ENCODE peak calls at places on chromosomes 13 and 19, in six cellular contexts. X, S, L, P, K and A are unnamed samples.

GRCh38 chr13:21568854-21569253 is 35.1 kb downstream of the MICU2 start:
- DNase-seq in X (no peak), P (no peak), L (no peak), K (no peak), S (no peak), A (no peak)

GRCh38 chr13:112726018-112726767 is 36.4 kb downstream of the ATP11A start:
- DNase-seq in K (no peak), S (no peak), L (no peak), X (no peak), P (no peak), A (no peak)

GRCh38 chr13:22836475-22836874 is 344.3 kb upstream of the SGCG start:
- DNase-seq in K (no peak), X (no peak), P (no peak), S (no peak), L (no peak), A (no peak)

GRCh38 chr19:38229585-38230073 is 5.6 kb upstream of the DPF1 start:
- DNase-seq in S (peak), P (peak), K (no peak), L (peak), X (no peak), A (peak)

GRCh38 chr13:39915418-39915817 is 260.0 kb downstream of the COG6 start:
- DNase-seq in L (peak), P (no peak), S (no peak), X (no peak), K (no peak), A (peak)

GRCh38 chr13:97914537-97914936 is 38.9 kb upstream of the IPO5 start:
- DNase-seq in K (no peak), X (no peak), S (peak), P (no peak), L (peak), A (peak)

GRCh38 chr13:31045621-31046081 is 113.2 kb downstream of the TEX26 start:
- DNase-seq in P (peak), K (peak), S (peak), L (peak), X (peak), A (peak)

GRCh38 chr19:34089566-34089965 is 82.7 kb upstream of the LSM14A start:
- DNase-seq in X (no peak), L (no peak), S (no peak), K (no peak), P (no peak), A (no peak)

GRCh38 chr13:49633687-49634086 is 5.4 kb downstream of the ARL11 start:
- DNase-seq in S (no peak), X (no peak), K (no peak), P (no peak), L (peak), A (no peak)

GRCh38 chr13:70362820-70363219 is 254.6 kb upstream of the KLHL1 start:
- DNase-seq in K (no peak), S (no peak), P (no peak), L (no peak), X (no peak), A (no peak)

GRCh38 chr13:33639640-33640080 is 178.3 kb upstream of the RFC3 start:
- DNase-seq in X (no peak), S (no peak), L (no peak), K (no peak), P (no peak), A (no peak)

GRCh38 chr19:11064831-11065303 is 24.4 kb upstream of the LDLR start:
- DNase-seq in P (peak), K (no peak), S (peak), L (peak), X (no peak), A (peak)

GRCh38 chr19:4640247-4641000 is 1.1 kb downstream of the TNFAIP8L1 start:
- DNase-seq in K (no peak), S (no peak), L (no peak), P (no peak), X (no peak), A (no peak)

GRCh38 chr19:18440421-18440877 is 2.5 kb upstream of the ISYNA1 start:
- DNase-seq in X (no peak), S (no peak), L (no peak), P (no peak), K (no peak), A (no peak)

GRCh38 chr13:73754727-73755292 is 379.4 kb downstream of the KLF12 start:
- DNase-seq in K (peak), L (peak), P (peak), S (peak), X (peak), A (peak)

GRCh38 chr19:32878988-32879387 is 9.4 kb upstream of the SLC7A9 start:
- DNase-seq in L (no peak), S (no peak), P (no peak), K (no peak), X (no peak), A (no peak)

GRCh38 chr19:50358483-50359431 is 6.7 kb downstream of the NAPSA start:
- DNase-seq in S (peak), K (no peak), X (no peak), L (peak), P (peak), A (peak)

GRCh38 chr13:98334620-98335205 is 157.6 kb upstream of the RNF113B start:
- DNase-seq in L (no peak), X (no peak), P (no peak), K (no peak), S (no peak), A (no peak)

GRCh38 chr13:52048516-52048915 is 24.0 kb downstream of the UTP14C start:
- DNase-seq in X (no peak), K (no peak), S (peak), P (peak), L (peak), A (peak)

GRCh38 chr19:2081873-2082810 is 14.0 kb downstream of the MOB3A start:
- DNase-seq in X (no peak), K (no peak), S (no peak), P (no peak), L (no peak), A (no peak)

GRCh38 chr19:46254776-46255175 is 25.2 kb downstream of the IGFL1 start:
- DNase-seq in X (no peak), P (no peak), S (no peak), L (no peak), K (no peak), A (no peak)

GRCh38 chr13:110509971-110510786 is 51.3 kb downstream of the RAB20 start:
- DNase-seq in X (no peak), K (no peak), L (no peak), P (no peak), S (no peak), A (no peak)

GRCh38 chr13:49354719-49355118 is 89.1 kb downstream of the CAB39L start:
- DNase-seq in P (no peak), L (peak), S (peak), X (no peak), K (no peak), A (no peak)

GRCh38 chr13:30154931-30155330 is 152.4 kb downstream of the KATNAL1 start:
- DNase-seq in X (no peak), P (no peak), K (no peak), L (no peak), S (no peak), A (no peak)

GRCh38 chr19:7211191-7211988 is 82.8 kb downstream of the INSR start:
- DNase-seq in X (no peak), K (no peak), P (no peak), S (peak), L (peak), A (no peak)

GRCh38 chr19:57830071-57830602 is at the start of gene ZNF587B:
- DNase-seq in P (peak), K (peak), X (no peak), L (peak), S (peak), A (peak)

GRCh38 chr13:23570099-23570926 is at the start of gene TNFRSF19:
- DNase-seq in S (peak), L (peak), X (no peak), P (peak), K (peak), A (peak)

GRCh38 chr13:24149306-24150032 is 11.1 kb upstream of the SPATA13 start:
- DNase-seq in L (peak), K (no peak), S (peak), P (peak), X (no peak), A (peak)

GRCh38 chr19:51094696-51095279 is 12.1 kb upstream of the KLK14 start:
- DNase-seq in X (no peak), S (no peak), P (no peak), L (peak), K (no peak), A (no peak)

GRCh38 chr13:29684441-29684840 is 89.0 kb upstream of the SLC7A1 start:
- DNase-seq in K (no peak), X (no peak), P (no peak), S (peak), L (peak), A (peak)

GRCh38 chr13:79075703-79076102 is 330.4 kb downstream of the RBM26 start:
- DNase-seq in K (no peak), L (no peak), X (no peak), S (no peak), P (no peak), A (no peak)

GRCh38 chr19:1856698-1857603 is 6.4 kb downstream of the KLF16 start:
- DNase-seq in K (peak), X (no peak), P (peak), S (peak), L (peak), A (peak)

GRCh38 chr13:76992548-76993001 is 694 bp downstream of the CLN5 start:
- DNase-seq in P (peak), X (no peak), K (peak), S (peak), L (peak), A (peak)

GRCh38 chr19:17125052-17125727 is 49.6 kb downstream of the MYO9B start:
- DNase-seq in S (peak), L (no peak), X (no peak), K (no peak), P (peak), A (no peak)
- H3K4me3 ChIP-seq in S (no peak), L (no peak), X (no peak), K (no peak), P (no peak), A (no peak)

GRCh38 chr19:15075801-15076200 is 6.2 kb upstream of the OR1I1 start:
- DNase-seq in K (no peak), X (no peak), L (no peak), S (no peak), P (no peak), A (no peak)

GRCh38 chr19:15074371-15074770 is 7.6 kb upstream of the OR1I1 start:
- DNase-seq in X (no peak), S (no peak), P (no peak), K (no peak), L (no peak), A (no peak)

GRCh38 chr19:15072930-15073647 is 8.9 kb upstream of the OR1I1 start:
- DNase-seq in L (peak), S (no peak), X (no peak), P (no peak), K (no peak), A (no peak)
- TF ChIP-seq CTCF in L (no peak), S (no peak), X (peak), P (no peak), K (no peak), A (no peak)

GRCh38 chr13:108005231-108005630 is 210.1 kb downstream of the LIG4 start:
- DNase-seq in X (no peak), S (no peak), L (no peak), K (no peak), P (no peak), A (no peak)

GRCh38 chr13:108000998-108001397 is 214.3 kb downstream of the LIG4 start:
- DNase-seq in K (no peak), S (no peak), P (no peak), L (no peak), X (no peak), A (no peak)

GRCh38 chr13:107999751-108000150 is 215.6 kb downstream of the LIG4 start:
- DNase-seq in K (no peak), P (no peak), X (no peak), S (no peak), L (no peak), A (no peak)

GRCh38 chr13:108006619-108007018 is 208.7 kb downstream of the LIG4 start:
- DNase-seq in S (no peak), K (no peak), L (no peak), X (no peak), P (no peak), A (no peak)

DNA sequence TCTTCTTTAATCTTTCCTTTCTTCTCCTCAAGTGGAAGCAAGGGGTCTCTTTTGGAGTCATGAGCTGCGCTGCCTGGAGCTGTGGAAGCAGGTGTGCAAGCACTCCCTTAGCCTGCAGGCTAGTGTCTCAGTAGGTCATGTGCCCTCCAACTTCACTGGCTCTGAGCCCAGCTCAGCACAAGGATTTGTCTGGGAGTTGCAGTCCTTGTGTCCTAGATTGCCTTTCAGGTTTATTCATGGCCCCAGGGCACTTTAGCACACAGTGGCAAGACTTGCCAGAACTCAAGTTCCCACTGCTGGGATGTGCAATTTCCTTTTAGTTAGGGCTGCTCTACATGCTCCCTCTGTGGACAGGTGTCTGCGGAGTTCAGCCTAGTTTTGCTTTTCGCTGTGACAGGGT is 211.7 kb downstream of the LIG4 start:
- DNase-seq in X (no peak), L (no peak), P (no peak), S (no peak), K (no peak), A (no peak)
- H3K4me3 ChIP-seq in X (no peak), L (no peak), P (no peak), S (no peak), K (no peak), A (no peak)

GRCh38 chr19:13226983-13227382 is 76.8 kb downstream of the IER2 start:
- DNase-seq in X (no peak), P (no peak), S (no peak), L (no peak), K (no peak), A (no peak)

GRCh38 chr19:13231663-13232062 is 81.5 kb downstream of the IER2 start:
- DNase-seq in S (peak), X (no peak), K (no peak), P (no peak), L (no peak), A (no peak)

GRCh38 chr19:13225973-13226865 is 76.0 kb downstream of the IER2 start:
- DNase-seq in L (no peak), S (no peak), P (no peak), K (no peak), X (no peak), A (no peak)

GRCh38 chr19:13229246-13229645 is 79.0 kb downstream of the IER2 start:
- DNase-seq in K (no peak), L (no peak), P (no peak), S (no peak), X (no peak), A (no peak)

DNA sequence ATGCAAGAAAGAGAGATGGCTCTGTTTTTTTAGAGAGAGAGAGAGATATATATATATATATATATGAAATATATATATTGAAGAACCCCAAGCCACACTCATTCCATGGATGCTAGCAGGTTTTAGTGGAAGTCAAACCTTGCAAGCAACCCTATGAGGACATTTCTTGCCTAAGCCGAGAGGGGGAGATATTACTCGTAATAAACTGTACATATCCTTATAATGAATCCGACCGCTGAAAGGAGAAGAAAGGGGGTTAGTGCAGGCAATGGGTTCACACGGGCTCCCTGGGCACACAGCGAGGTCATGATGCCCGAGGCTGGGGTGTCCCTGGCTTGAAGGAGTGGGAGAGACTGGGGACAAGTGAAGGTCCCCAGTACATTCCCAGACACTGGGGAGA is 78.3 kb downstream of the IER2 start:
- DNase-seq in K (no peak), S (no peak), P (no peak), L (peak), X (no peak), A (no peak)
- TF ChIP-seq CTCF in K (no peak), S (peak), P (no peak), L (no peak), X (no peak), A (no peak)

GRCh38 chr19:3625996-3626472 is 556 bp downstream of the CACTIN start:
- DNase-seq in X (no peak), S (no peak), K (no peak), L (no peak), P (no peak), A (no peak)

GRCh38 chr19:3622224-3622623 is 4.4 kb downstream of the CACTIN start:
- DNase-seq in L (no peak), P (no peak), K (no peak), X (no peak), S (no peak), A (no peak)

GRCh38 chr19:3620817-3621547 is 5.6 kb downstream of the CACTIN start:
- DNase-seq in P (no peak), L (no peak), S (no peak), K (no peak), X (no peak), A (no peak)

GRCh38 chr19:3621689-3622088 is 4.9 kb downstream of the CACTIN start:
- DNase-seq in P (no peak), L (no peak), K (no peak), S (no peak), X (no peak), A (no peak)

GRCh38 chr19:3623716-3624115 is 2.9 kb downstream of the CACTIN start:
- DNase-seq in S (no peak), X (no peak), K (no peak), P (no peak), L (no peak), A (no peak)
- H3K4me3 ChIP-seq in S (no peak), X (no peak), K (no peak), P (no peak), L (no peak), A (no peak)

GRCh38 chr19:47824396-47824795 is 2.7 kb downstream of the CRX start:
- DNase-seq in K (no peak), L (no peak), P (no peak), X (no peak), S (no peak), A (no peak)
- TF ChIP-seq CTCF in K (no peak), L (no peak), P (no peak), X (no peak), S (no peak), A (no peak)